ENCODE peak calls at places on chromosomes 7 and 10, in six cellular contexts. Q, S, V, A, W and Y are unnamed samples.
A peak's percentile ranks its signal among the peaks of the same experiment; 100 is the strongest.

GRCh38 chr10:11863353-11864105 is 40.4 kb downstream of the PROSER2 start:
- DNase-seq in Q (peak; percentile 64), S (peak; percentile 22), V (peak; percentile 19), W (no peak), A (peak; percentile 73), Y (no peak)

GRCh38 chr7:129433823-129434171 is 435 bp upstream of the STRIP2 start:
- DNase-seq in V (no peak), S (no peak), Q (no peak), A (no peak), W (no peak), Y (no peak)

GRCh38 chr10:116183733-116184447 is 89.1 kb downstream of the GFRA1 start:
- DNase-seq in Q (no peak), V (no peak), S (no peak), W (no peak), A (no peak), Y (no peak)

GRCh38 chr7:93171606-93172226 is 23.5 kb upstream of the SAMD9L start:
- DNase-seq in V (no peak), Q (no peak), S (no peak), W (no peak), A (no peak), Y (no peak)

GRCh38 chr10:35462491-35462934 is 126.2 kb downstream of the CCNY start:
- DNase-seq in S (no peak), V (no peak), A (no peak), W (no peak), Q (no peak), Y (no peak)

GRCh38 chr7:99422091-99422624 is 13.4 kb downstream of the BUD31 start:
- DNase-seq in W (no peak), S (no peak), Q (no peak), V (no peak), A (no peak), Y (no peak)

GRCh38 chr10:114286971-114287370 is 47.9 kb downstream of the VWA2 start:
- DNase-seq in V (no peak), Q (no peak), W (peak; percentile 25), A (peak; percentile 54), S (peak; percentile 20), Y (no peak)

GRCh38 chr7:87627634-87627994 is 584 bp upstream of the RUNDC3B start:
- DNase-seq in S (peak; percentile 71), Q (no peak), V (no peak), A (peak; percentile 83), W (peak; percentile 65), Y (peak; percentile 18)

GRCh38 chr10:73113543-73113942 is 3.3 kb downstream of the NUDT13 start:
- DNase-seq in W (no peak), Q (no peak), V (no peak), S (no peak), A (no peak), Y (no peak)

GRCh38 chr10:73116017-73116416 is 5.8 kb downstream of the NUDT13 start:
- DNase-seq in V (no peak), A (no peak), S (no peak), Q (no peak), W (no peak), Y (no peak)

GRCh38 chr10:73106301-73106700 is 4.0 kb upstream of the NUDT13 start:
- DNase-seq in S (no peak), Q (no peak), W (no peak), A (no peak), V (no peak), Y (no peak)

DNA sequence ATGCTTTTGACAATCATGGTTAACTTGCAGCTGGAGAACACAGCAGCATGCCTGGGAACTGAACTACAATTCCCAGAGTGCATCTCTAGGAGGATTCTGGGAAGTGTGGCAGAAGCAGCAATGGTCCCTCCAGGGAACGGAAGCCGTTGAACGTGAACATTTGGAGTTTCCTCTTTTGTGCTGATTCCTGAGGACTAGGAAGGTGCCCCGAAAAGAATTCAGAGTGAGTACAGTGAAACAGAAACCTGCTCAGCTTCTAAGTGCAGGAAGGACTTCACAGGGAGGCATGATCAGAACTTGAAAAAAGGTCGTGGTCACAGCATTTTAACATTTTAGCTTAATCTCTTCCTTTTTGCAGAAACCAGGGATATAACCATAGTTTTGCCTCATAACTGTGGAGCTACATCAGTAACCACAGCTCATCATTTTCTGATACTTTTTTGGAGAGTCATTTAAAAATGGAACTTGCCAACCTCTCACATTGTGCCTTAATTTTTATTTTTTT is at the start of gene NUDT13:
- DNase-seq in W (peak; percentile 70), S (peak; percentile 80), V (peak; percentile 70), Q (peak; percentile 36), A (no peak), Y (peak; percentile 72)
- TF ChIP-seq POLR2A in W (no peak), S (no peak), V (no peak), Q (no peak), A (no peak), Y (no peak)

DNA sequence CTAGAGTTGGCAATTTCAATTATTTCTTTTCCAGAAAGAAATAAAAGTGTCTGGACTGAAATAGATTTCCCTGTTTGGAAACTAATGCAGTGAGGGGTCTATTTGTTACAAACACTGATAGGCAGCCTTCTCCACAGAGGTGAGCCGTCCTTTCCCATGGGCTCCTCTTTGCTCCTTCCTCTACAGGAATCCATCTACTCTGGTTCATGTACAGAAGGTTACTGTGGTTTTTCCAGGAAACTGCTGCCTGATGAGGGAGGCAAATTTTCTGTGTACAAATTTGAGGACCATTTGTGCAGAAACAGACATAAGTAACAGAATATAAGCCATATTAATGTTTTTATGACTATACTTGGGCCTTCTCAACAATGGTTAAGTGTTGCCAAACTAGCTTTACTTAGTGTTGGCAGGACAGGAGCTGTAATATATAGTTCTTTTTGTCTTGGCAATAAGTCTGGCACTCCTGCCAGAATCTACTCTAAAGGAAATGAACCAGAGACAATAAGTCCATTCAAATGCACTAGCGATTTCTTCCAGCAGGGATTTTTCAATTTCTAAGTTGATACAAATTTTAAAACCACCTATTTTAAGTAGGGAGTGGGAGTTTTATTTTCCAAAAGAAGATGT is 91.2 kb upstream of the NFE2L3 start:
- DNase-seq in W (no peak), V (no peak), Q (no peak), S (no peak), A (no peak), Y (no peak)
- TF ChIP-seq POLR2AphosphoS5 in W (no peak), V (no peak), Q (no peak), S (peak; percentile 21), A (no peak), Y (no peak)

GRCh38 chr7:23474098-23474828 is 4.0 kb upstream of the IGF2BP3 start:
- DNase-seq in S (peak; percentile 81), V (peak; percentile 60), A (peak; percentile 89), Q (peak; percentile 72), W (peak; percentile 85), Y (peak; percentile 77)
- TF ChIP-seq POLR2A in S (no peak), V (no peak), A (no peak), Q (peak; percentile 67), W (no peak), Y (no peak)

GRCh38 chr7:116271161-116271979 is 61.0 kb downstream of the TES start:
- DNase-seq in W (no peak), V (no peak), S (no peak), A (no peak), Q (no peak), Y (no peak)
- TF ChIP-seq POLR2AphosphoS5 in W (no peak), V (peak; percentile 12), S (peak; percentile 60), A (no peak), Q (no peak), Y (no peak)

GRCh38 chr7:23185980-23186379 is 4.1 kb downstream of the NUP42 start:
- DNase-seq in S (no peak), A (no peak), W (no peak), V (no peak), Q (no peak), Y (no peak)

GRCh38 chr7:23196306-23196705 is 14.5 kb downstream of the NUP42 start:
- DNase-seq in S (no peak), V (no peak), W (no peak), Q (no peak), A (no peak), Y (no peak)

DNA sequence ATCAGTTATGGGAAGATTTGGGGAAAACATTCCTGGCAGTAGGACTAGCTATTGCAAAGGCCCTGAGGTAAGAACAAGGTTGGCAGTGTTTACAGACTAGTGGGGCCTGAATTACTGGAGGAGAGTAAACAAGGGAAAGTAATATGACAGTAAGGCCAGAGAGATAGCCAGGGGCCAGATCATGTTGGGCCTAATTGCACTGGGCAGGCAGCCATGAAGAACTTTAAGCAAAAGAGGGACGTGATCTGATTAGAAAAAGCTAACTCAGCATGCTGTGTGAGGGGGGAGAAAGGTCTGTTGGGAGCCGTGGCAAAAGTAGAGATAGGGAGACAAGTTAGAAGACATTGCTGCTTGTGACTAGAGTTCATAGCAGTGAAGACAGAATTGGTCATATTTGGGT is 9.2 kb downstream of the NUP42 start:
- DNase-seq in Q (no peak), A (no peak), S (no peak), W (no peak), V (no peak), Y (no peak)
- TF ChIP-seq POLR2A in Q (no peak), A (no peak), S (no peak), W (no peak), V (no peak), Y (no peak)

GRCh38 chr10:13659887-13660544 is 73.3 kb downstream of the PRPF18 start:
- DNase-seq in V (peak; percentile 64), A (peak; percentile 90), W (peak; percentile 80), Q (peak; percentile 69), S (peak; percentile 85), Y (peak; percentile 59)
- TF ChIP-seq POLR2AphosphoS5 in V (peak; percentile 14), A (no peak), W (no peak), Q (no peak), S (peak; percentile 29), Y (no peak)

GRCh38 chr7:151075978-151076426 is 4.6 kb downstream of the FASTK start:
- DNase-seq in S (no peak), A (no peak), Q (no peak), W (no peak), V (no peak), Y (no peak)

GRCh38 chr7:151078233-151079040 is 2.2 kb downstream of the FASTK start:
- DNase-seq in V (no peak), S (peak; percentile 88), W (peak; percentile 87), A (peak; percentile 80), Q (no peak), Y (no peak)

GRCh38 chr7:151077705-151078232 is 2.8 kb downstream of the FASTK start:
- DNase-seq in V (peak; percentile 66), W (peak; percentile 64), S (no peak), A (peak; percentile 66), Q (no peak), Y (no peak)

GRCh38 chr7:151075662-151075971 is 5.0 kb downstream of the FASTK start:
- DNase-seq in A (no peak), V (no peak), Q (no peak), S (no peak), W (no peak), Y (no peak)

DNA sequence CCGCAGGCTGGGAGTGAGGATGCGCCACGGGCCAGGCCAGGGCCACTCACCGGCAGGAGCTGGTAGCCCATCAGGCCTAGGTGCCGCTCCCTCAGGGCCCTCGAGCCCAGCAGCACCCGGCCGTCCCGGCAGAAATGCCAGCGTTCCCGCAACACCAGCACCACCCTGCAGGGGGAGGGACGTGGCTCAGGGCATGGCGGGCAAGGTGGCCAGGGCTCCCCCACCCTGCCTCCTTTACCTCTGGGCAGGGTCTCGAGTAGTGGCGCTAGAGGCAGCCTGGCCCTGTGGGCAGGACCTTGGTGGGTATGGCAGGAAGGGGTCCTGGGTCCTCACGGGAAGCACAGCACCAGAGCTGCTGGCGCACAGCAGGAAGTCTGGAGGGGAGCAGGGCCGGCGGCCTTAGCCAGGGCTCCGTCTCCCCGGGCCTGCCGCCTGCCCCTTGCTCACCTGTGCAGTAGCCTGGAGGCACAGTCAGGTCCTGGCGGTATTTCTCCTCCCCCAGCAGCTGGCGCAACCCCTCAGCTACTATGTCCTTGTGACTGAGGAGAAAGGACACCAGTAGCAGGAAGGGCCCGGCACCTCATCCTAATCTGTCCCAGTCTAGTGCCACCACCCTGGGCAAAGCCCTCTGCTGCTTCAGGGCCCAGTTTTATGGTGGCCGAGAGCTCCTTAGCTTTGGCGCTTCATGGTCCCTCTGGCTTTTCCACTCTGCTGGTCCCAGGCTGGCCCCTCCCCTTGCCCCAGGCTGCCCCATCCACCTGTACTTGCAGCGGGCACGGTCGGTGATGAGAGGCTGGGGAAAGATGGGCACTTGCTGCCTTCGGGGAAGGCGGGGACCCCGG is 3.5 kb downstream of the FASTK start:
- DNase-seq in V (peak; percentile 47), S (no peak), W (no peak), A (peak; percentile 71), Q (no peak), Y (no peak)
- TF ChIP-seq POLR2A in V (no peak), S (no peak), W (no peak), A (no peak), Q (no peak), Y (no peak)